ENCODE peak calls at places on chromosomes 7 and 10, in ten cellular contexts. S is heart right ventricle, Z is neural progenitor cell, L is cardiac muscle cell, I is fibroblast of lung, D is IMR-90, Q is heart left ventricle, F is SK-N-MC, W is Panc1, U is A673. V is an unnamed sample.

GRCh38 chr7:24786941-24787340 is 29.7 kb upstream of the GSDME start:
- DNase-seq in S (peak), Z (no peak), L (no peak), I (peak), D (peak), Q (no peak), F (no peak), W (peak), U (peak), V (peak)

GRCh38 chr10:69323622-69324021 is 45.3 kb downstream of the HK1 start:
- DNase-seq in S (no peak), Z (no peak), L (no peak), I (no peak), D (no peak), Q (no peak), F (no peak), W (no peak), U (no peak), V (no peak)

GRCh38 chr10:125023269-125023668 is 81.3 kb downstream of the ZRANB1 start:
- DNase-seq in S (peak), Z (no peak), L (no peak), I (no peak), D (no peak), Q (peak), F (no peak), W (no peak), U (no peak), V (peak)

GRCh38 chr7:12291870-12292269 is 80.8 kb downstream of the TMEM106B start:
- DNase-seq in S (no peak), Z (no peak), L (no peak), I (no peak), D (peak), Q (no peak), F (no peak), W (no peak), U (peak), V (peak)

GRCh38 chr7:142323706-142324105 is 65.8 kb upstream of the PRSS58 start:
- DNase-seq in S (no peak), Z (peak), L (peak), I (no peak), D (no peak), Q (no peak), F (no peak), W (no peak), U (peak), V (peak)

GRCh38 chr7:89133357-89133756 is 337.8 kb upstream of the TEX47 start:
- DNase-seq in S (no peak), Z (no peak), L (no peak), I (no peak), D (no peak), Q (no peak), F (no peak), W (no peak), U (no peak), V (peak)

GRCh38 chr7:115618676-115619075 is 411.9 kb downstream of the TFEC start:
- DNase-seq in S (no peak), Z (no peak), L (no peak), I (peak), D (peak), Q (no peak), F (no peak), W (no peak), U (peak), V (peak)

GRCh38 chr7:50792342-50793114 is 9.8 kb upstream of the GRB10 start:
- DNase-seq in S (peak), Z (peak), L (peak), I (peak), D (peak), Q (peak), F (peak), W (no peak), U (no peak), V (no peak)

GRCh38 chr10:90175161-90175681 is 473.8 kb downstream of the KIF20B start:
- DNase-seq in S (no peak), Z (no peak), L (no peak), I (peak), D (no peak), Q (peak), F (no peak), W (no peak), U (no peak), V (no peak)

GRCh38 chr10:110416776-110417732 is 80.7 kb upstream of the DUSP5 start:
- DNase-seq in S (no peak), Z (no peak), L (no peak), I (no peak), D (no peak), Q (no peak), F (no peak), W (no peak), U (no peak), V (no peak)

GRCh38 chr7:50647286-50647980 is 82.2 kb upstream of the DDC start:
- DNase-seq in S (no peak), Z (no peak), L (no peak), I (no peak), D (no peak), Q (no peak), F (no peak), W (no peak), U (no peak), V (no peak)

GRCh38 chr7:69228212-69228811 is 370.0 kb upstream of the AUTS2 start:
- DNase-seq in S (no peak), Z (no peak), L (no peak), I (no peak), D (no peak), Q (no peak), F (no peak), W (no peak), U (no peak), V (no peak)

GRCh38 chr7:106071356-106071998 is 40.6 kb downstream of the SYPL1 start:
- DNase-seq in S (no peak), Z (no peak), L (no peak), I (peak), D (no peak), Q (no peak), F (peak), W (no peak), U (peak), V (no peak)

GRCh38 chr7:107564553-107565298 is 955 bp downstream of the DUS4L start:
- DNase-seq in S (no peak), Z (peak), L (no peak), I (peak), D (peak), Q (no peak), F (no peak), W (peak), U (no peak), V (no peak)

GRCh38 chr10:4034907-4035581 is 250.0 kb upstream of the KLF6 start:
- DNase-seq in S (no peak), Z (no peak), L (no peak), I (no peak), D (peak), Q (no peak), F (no peak), W (no peak), U (no peak), V (no peak)

DNA sequence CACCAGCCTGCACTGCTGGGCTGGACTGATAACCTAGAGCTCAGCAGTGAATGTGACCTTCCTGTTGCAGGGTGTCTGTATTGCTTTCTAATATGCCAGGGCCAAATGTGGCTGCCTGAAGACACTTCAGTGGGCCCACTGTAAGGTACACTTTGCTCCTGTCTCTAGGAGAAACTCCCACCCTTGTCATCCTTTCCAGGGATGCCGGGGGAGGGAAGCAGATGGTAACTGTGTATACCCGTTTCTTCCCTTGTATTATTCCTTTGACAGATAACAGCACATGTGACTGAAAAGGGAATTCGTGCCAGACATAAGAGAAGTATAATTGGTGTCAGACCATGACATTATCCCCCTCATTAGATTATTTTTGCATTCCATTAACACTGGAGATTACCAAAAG is 317.7 kb downstream of the CAMK1D start:
- DNase-seq in S (no peak), Z (no peak), L (no peak), I (no peak), D (no peak), Q (no peak), F (no peak), W (no peak), U (no peak), V (no peak)
- H3K27ac ChIP-seq in S (no peak), Z (no peak), L (no peak), I (no peak), D (no peak), Q (no peak), F (no peak), W (no peak), U (no peak), V (no peak)

GRCh38 chr7:27130540-27131389 is at the start of gene HOXA4:
- DNase-seq in S (peak), Z (peak), L (peak), I (peak), D (peak), Q (peak), F (no peak), W (no peak), U (peak), V (peak)

GRCh38 chr7:27128034-27128433 is 2.5 kb downstream of the HOXA4 start:
- DNase-seq in S (no peak), Z (no peak), L (no peak), I (peak), D (peak), Q (no peak), F (no peak), W (no peak), U (no peak), V (peak)

GRCh38 chr7:27131390-27131819 is 848 bp upstream of the HOXA4 start:
- DNase-seq in S (no peak), Z (no peak), L (no peak), I (no peak), D (no peak), Q (no peak), F (no peak), W (no peak), U (no peak), V (no peak)

GRCh38 chr7:27128776-27129728 is 1.5 kb downstream of the HOXA4 start:
- DNase-seq in S (no peak), Z (no peak), L (no peak), I (peak), D (no peak), Q (no peak), F (no peak), W (no peak), U (no peak), V (no peak)

GRCh38 chr7:27129729-27130539 is 623 bp downstream of the HOXA4 start:
- DNase-seq in S (no peak), Z (peak), L (no peak), I (peak), D (no peak), Q (no peak), F (no peak), W (no peak), U (no peak), V (peak)
- H3K4me3 ChIP-seq in S (peak), Z (peak), L (peak), I (peak), D (peak), Q (peak), F (peak), W (no peak), U (peak), V (peak)

GRCh38 chr10:123398756-123399155 is 244.6 kb downstream of the BUB3 start:
- DNase-seq in S (no peak), Z (no peak), L (no peak), I (no peak), D (no peak), Q (no peak), F (no peak), W (no peak), U (no peak), V (no peak)
- H3K27ac ChIP-seq in S (no peak), Z (no peak), L (no peak), I (no peak), D (no peak), Q (no peak), F (no peak), W (no peak), U (no peak), V (no peak)

DNA sequence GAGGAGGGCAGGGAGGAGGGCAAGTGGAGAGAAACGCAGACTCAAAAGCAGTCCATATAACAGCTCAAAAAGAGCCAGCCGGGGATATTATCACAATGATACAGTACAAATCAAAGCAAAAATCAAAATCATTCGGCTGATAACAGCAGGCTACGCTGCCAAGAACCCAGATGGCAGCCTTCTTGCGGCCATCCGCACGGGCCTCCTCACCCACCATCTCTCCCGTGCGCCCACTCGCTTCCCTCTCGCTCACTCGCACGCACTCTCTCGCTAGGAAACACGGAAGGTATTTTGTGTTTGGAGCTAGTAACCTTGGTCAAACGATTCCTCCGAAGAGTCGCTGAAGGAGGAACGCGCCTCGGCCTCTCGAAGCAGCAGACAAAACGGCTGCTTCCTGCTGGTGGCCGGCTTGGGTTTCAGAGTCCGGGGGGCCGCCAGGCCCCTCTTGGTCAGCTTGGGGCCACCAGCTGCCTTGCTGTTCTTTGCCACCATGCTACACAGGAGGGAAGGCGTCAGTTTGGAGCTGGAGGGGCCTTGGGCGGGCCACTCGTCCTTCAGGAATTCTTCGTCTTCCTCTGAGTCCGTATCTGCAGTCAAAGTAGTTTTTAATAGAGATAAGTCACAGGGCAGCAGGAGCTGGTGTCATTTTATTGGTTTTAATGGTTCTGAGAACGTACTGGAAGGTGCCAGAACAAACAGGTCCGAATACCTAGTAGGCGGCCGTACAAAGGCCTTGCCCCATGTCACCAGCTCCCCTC is 68.9 kb downstream of the SLC29A4 start:
- DNase-seq in S (no peak), Z (peak), L (no peak), I (no peak), D (peak), Q (no peak), F (no peak), W (no peak), U (no peak), V (no peak)
- H3K4me3 ChIP-seq in S (no peak), Z (no peak), L (no peak), I (no peak), D (no peak), Q (no peak), F (no peak), W (no peak), U (no peak), V (no peak)

GRCh38 chr10:129025774-129026173 is 441.3 kb upstream of the MGMT start:
- DNase-seq in S (no peak), Z (no peak), L (no peak), I (no peak), D (no peak), Q (no peak), F (no peak), W (no peak), U (no peak), V (no peak)

GRCh38 chr10:129023057-129023456 is 444.0 kb upstream of the MGMT start:
- DNase-seq in S (peak), Z (no peak), L (peak), I (no peak), D (peak), Q (peak), F (no peak), W (no peak), U (no peak), V (peak)

GRCh38 chr10:129021597-129022304 is 445.3 kb upstream of the MGMT start:
- DNase-seq in S (peak), Z (peak), L (peak), I (no peak), D (no peak), Q (no peak), F (no peak), W (no peak), U (no peak), V (peak)

GRCh38 chr10:129020621-129021020 is 446.4 kb upstream of the MGMT start:
- DNase-seq in S (no peak), Z (no peak), L (no peak), I (no peak), D (no peak), Q (no peak), F (no peak), W (no peak), U (no peak), V (no peak)
- H3K27ac ChIP-seq in S (peak), Z (no peak), L (no peak), I (no peak), D (no peak), Q (peak), F (no peak), W (no peak), U (no peak), V (peak)

DNA sequence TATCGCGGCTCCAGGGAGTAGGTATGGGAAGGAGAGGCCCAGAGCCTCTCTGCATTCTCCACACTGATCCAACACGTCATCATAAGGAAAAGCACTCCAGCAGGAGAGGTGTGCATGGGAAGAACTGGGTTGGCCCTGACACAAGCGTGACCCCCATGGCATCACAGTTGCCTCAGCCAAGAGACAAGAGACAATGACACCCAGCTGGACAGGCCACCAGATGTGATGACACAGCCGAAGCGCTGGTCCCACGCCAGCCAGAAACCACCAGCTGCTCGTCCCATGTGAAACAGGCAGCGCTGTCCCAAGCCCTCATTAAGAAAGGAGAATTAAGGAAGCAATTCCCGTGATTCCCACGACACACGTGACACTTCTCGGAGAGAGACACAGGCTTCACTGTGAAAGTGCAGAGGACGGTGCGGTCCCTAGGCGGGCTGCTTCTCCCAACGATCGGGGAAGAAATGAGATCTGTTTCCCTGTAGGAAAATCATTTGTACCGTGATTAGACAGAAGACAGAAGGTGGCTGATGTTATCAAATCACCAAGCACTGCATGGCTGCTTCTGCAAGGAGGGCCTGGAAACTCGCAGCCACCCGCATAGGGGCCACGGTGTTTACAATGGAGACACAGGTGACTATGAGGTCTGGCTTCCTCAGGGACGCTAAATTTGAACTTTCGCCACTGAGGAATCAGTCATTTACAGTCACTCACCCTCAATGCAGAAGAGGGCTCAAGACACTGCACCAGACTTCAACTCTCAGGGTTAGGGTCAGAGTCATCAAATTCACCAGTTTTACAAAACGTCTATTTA is 74.5 kb downstream of the DIP2C start:
- DNase-seq in S (no peak), Z (no peak), L (no peak), I (peak), D (peak), Q (peak), F (no peak), W (no peak), U (no peak), V (no peak)
- H3K4me3 ChIP-seq in S (no peak), Z (no peak), L (no peak), I (no peak), D (no peak), Q (no peak), F (no peak), W (no peak), U (no peak), V (no peak)

GRCh38 chr10:26804418-26805393 is 56.1 kb downstream of the ABI1 start:
- DNase-seq in S (no peak), Z (no peak), L (no peak), I (no peak), D (no peak), Q (no peak), F (no peak), W (no peak), U (no peak), V (no peak)
- H3K27ac ChIP-seq in S (no peak), Z (peak), L (no peak), I (no peak), D (no peak), Q (no peak), F (no peak), W (no peak), U (no peak), V (no peak)